ENCODE peak calls at places on chromosomes 4 and X, in six cellular contexts. D is Calu3, O is fibroblast of mammary gland, F is NCI-H1694 treated with DMSO at 0.1 percent for 48 hours, I is myocyte, C is iris pigment epithelial cell. V is an unnamed sample.

GRCh38 chr4:37884855-37885487 is 5.9 kb upstream of the TBC1D1 start:
- DNase-seq in D (no peak), O (no peak), F (no peak), I (no peak), C (no peak), V (no peak)

GRCh38 chr4:187042251-187042650 is 318.6 kb upstream of the FAT1 start:
- DNase-seq in D (no peak), O (no peak), F (no peak), I (no peak), C (no peak), V (no peak)

GRCh38 chr4:8506373-8507250 is 66.0 kb downstream of the TRMT44 start:
- DNase-seq in D (no peak), O (peak; percentile 75), F (no peak), I (peak; percentile 81), C (peak; percentile 42), V (no peak)

GRCh38 chr4:98113005-98113404 is 30.3 kb downstream of the STPG2 start:
- DNase-seq in D (no peak), O (peak; percentile 30), F (peak; percentile 41), I (peak; percentile 61), C (peak; percentile 54), V (peak; percentile 10)

GRCh38 chr4:151015458-151016344 is 617 bp upstream of the LRBA start:
- DNase-seq in D (peak; percentile 79), O (peak; percentile 31), F (peak; percentile 53), I (peak; percentile 99), C (peak; percentile 56), V (peak; percentile 89)

GRCh38 chrX:71996138-71996537 is 85.5 kb downstream of the NHSL2 start:
- DNase-seq in D (no peak), O (no peak), F (no peak), I (peak; percentile 20), C (no peak), V (no peak)

GRCh38 chr4:23762551-23762950 is 127.3 kb downstream of the PPARGC1A start:
- DNase-seq in D (no peak), O (no peak), F (no peak), I (no peak), C (no peak), V (no peak)

GRCh38 chrX:68846536-68846935 is 17.7 kb downstream of the EFNB1 start:
- DNase-seq in D (no peak), O (no peak), F (no peak), I (no peak), C (no peak), V (no peak)

GRCh38 chr4:2925931-2926860 is 37.0 kb downstream of the NOP14 start:
- DNase-seq in D (no peak), O (no peak), F (no peak), I (no peak), C (no peak), V (no peak)

GRCh38 chr4:1243451-1244080 is 5.4 kb downstream of the CTBP1 start:
- DNase-seq in D (peak; percentile 14), O (peak; percentile 53), F (no peak), I (no peak), C (no peak), V (no peak)

GRCh38 chr4:39732728-39733127 is 34.8 kb downstream of the UBE2K start:
- DNase-seq in D (no peak), O (peak; percentile 89), F (peak; percentile 7), I (peak; percentile 84), C (peak; percentile 92), V (peak; percentile 60)

GRCh38 chr4:73852771-73853170 is 325 bp upstream of the PF4V1 start:
- DNase-seq in D (no peak), O (no peak), F (no peak), I (no peak), C (no peak), V (no peak)

GRCh38 chrX:34849371-34849770 is 93.2 kb upstream of the FAM47B start:
- DNase-seq in D (no peak), O (peak; percentile 55), F (no peak), I (no peak), C (peak; percentile 62), V (no peak)

GRCh38 chrX:141467442-141467841 is 117.1 kb downstream of the SPANXA1 start:
- DNase-seq in D (no peak), O (peak; percentile 6), F (no peak), I (no peak), C (peak; percentile 7), V (no peak)

GRCh38 chrX:48498374-48498809 is 10.4 kb upstream of the PORCN start:
- DNase-seq in D (peak; percentile 33), O (peak; percentile 89), F (no peak), I (peak; percentile 59), C (peak; percentile 59), V (peak; percentile 97)

GRCh38 chrX:153871451-153871850 is 14.5 kb downstream of the L1CAM start:
- DNase-seq in D (no peak), O (no peak), F (no peak), I (no peak), C (no peak), V (peak; percentile 39)

GRCh38 chr4:31053451-31053850 is 333.3 kb downstream of the PCDH7 start:
- DNase-seq in D (no peak), O (no peak), F (no peak), I (no peak), C (no peak), V (no peak)

GRCh38 chr4:169070071-169070894 is 60.2 kb upstream of the CBR4 start:
- DNase-seq in D (peak; percentile 84), O (peak; percentile 94), F (no peak), I (peak; percentile 91), C (peak; percentile 95), V (peak; percentile 97)

GRCh38 chr4:86055898-86056297 is 304.0 kb downstream of the MAPK10 start:
- DNase-seq in D (no peak), O (peak; percentile 41), F (no peak), I (peak; percentile 70), C (peak; percentile 93), V (peak; percentile 40)

GRCh38 chr4:69823481-69824186 is 36.3 kb downstream of the SULT1E1 start:
- DNase-seq in D (peak; percentile 70), O (peak; percentile 64), F (no peak), I (peak; percentile 42), C (peak; percentile 73), V (peak; percentile 57)

GRCh38 chr4:32268949-32269348 is 1548.8 kb downstream of the PCDH7 start:
- DNase-seq in D (no peak), O (no peak), F (no peak), I (peak; percentile 1), C (no peak), V (no peak)

GRCh38 chr4:112183252-112183651 is 38.0 kb downstream of the FAM241A start:
- DNase-seq in D (no peak), O (peak; percentile 47), F (no peak), I (no peak), C (peak; percentile 81), V (no peak)

GRCh38 chr4:113636877-113637276 is 124.7 kb downstream of the CAMK2D start:
- DNase-seq in D (peak; percentile 25), O (peak; percentile 47), F (no peak), I (peak; percentile 95), C (peak; percentile 83), V (peak; percentile 60)

GRCh38 chr4:86791126-86791525 is 58.1 kb downstream of the SLC10A6 start:
- DNase-seq in D (no peak), O (no peak), F (no peak), I (no peak), C (no peak), V (no peak)

GRCh38 chr4:150367326-150367725 is 214.6 kb upstream of the MAB21L2 start:
- DNase-seq in D (no peak), O (no peak), F (no peak), I (no peak), C (no peak), V (no peak)

GRCh38 chr4:185470503-185471195 is 884 bp downstream of the CCDC110 start:
- DNase-seq in D (peak; percentile 18), O (peak; percentile 13), F (peak; percentile 32), I (peak; percentile 59), C (peak; percentile 26), V (peak; percentile 65)

GRCh38 chr4:34791224-34791623 is 1453.1 kb downstream of the ARAP2 start:
- DNase-seq in D (no peak), O (no peak), F (no peak), I (no peak), C (no peak), V (no peak)

GRCh38 chr4:3871181-3871852 is 105.1 kb downstream of the ADRA2C start:
- DNase-seq in D (no peak), O (no peak), F (no peak), I (no peak), C (no peak), V (no peak)

GRCh38 chrX:110310896-110311295 is 7.0 kb downstream of the AMMECR1 start:
- DNase-seq in D (no peak), O (peak; percentile 24), F (no peak), I (peak; percentile 62), C (peak; percentile 9), V (no peak)

GRCh38 chr4:113773014-113773413 is 11.5 kb upstream of the CAMK2D start:
- DNase-seq in D (no peak), O (no peak), F (no peak), I (no peak), C (no peak), V (no peak)

GRCh38 chr4:175646802-175647201 is 165.3 kb downstream of the GPM6A start:
- DNase-seq in D (no peak), O (peak; percentile 1), F (no peak), I (no peak), C (no peak), V (no peak)

GRCh38 chr4:26931451-26931850 is 70.8 kb downstream of the STIM2 start:
- DNase-seq in D (no peak), O (no peak), F (no peak), I (no peak), C (no peak), V (no peak)

GRCh38 chr4:157076578-157076947 is 613 bp downstream of the GLRB start:
- DNase-seq in D (peak; percentile 44), O (no peak), F (no peak), I (peak; percentile 13), C (no peak), V (peak; percentile 19)

GRCh38 chr4:181784881-181785280 is 458.3 kb upstream of the TENM3 start:
- DNase-seq in D (no peak), O (no peak), F (no peak), I (peak; percentile 2), C (no peak), V (no peak)

GRCh38 chr4:152556283-152556682 is 20.4 kb upstream of the FBXW7 start:
- DNase-seq in D (no peak), O (no peak), F (no peak), I (no peak), C (no peak), V (no peak)

GRCh38 chr4:169225058-169225751 is 45.6 kb downstream of the SH3RF1 start:
- DNase-seq in D (peak; percentile 11), O (peak; percentile 98), F (no peak), I (peak; percentile 41), C (peak; percentile 97), V (peak; percentile 96)

GRCh38 chr4:184283659-184284335 is 66.1 kb upstream of the ENPP6 start:
- DNase-seq in D (no peak), O (no peak), F (no peak), I (no peak), C (no peak), V (no peak)